ENCODE peak calls at places on chromosomes 4 and X, in five cellular contexts. One of them, this sample, is unnamed.

GRCh38 chrX:1558761-1559468 is 21.9 kb upstream of the P2RY8 start:
- DNase-seq in fibroblast of the conjunctiva: no peak
- DNase-seq in effector CD8-positive, alpha-beta T cell: no peak
- DNase-seq in stimulated activated CD4-positive, alpha-beta T cell treated with anti-CD3 and anti-CD28 coated beads, Interleukin-4, amount 100 ng/mL, for 48 hours: no peak
- DNase-seq in CD8-positive, alpha-beta memory T cell: no peak
- DNase-seq in this sample: no peak

GRCh38 chrX:53239474-53239873 is 14.5 kb upstream of the KDM5C start:
- DNase-seq in fibroblast of the conjunctiva: no peak
- DNase-seq in effector CD8-positive, alpha-beta T cell: no peak
- DNase-seq in stimulated activated CD4-positive, alpha-beta T cell treated with anti-CD3 and anti-CD28 coated beads, Interleukin-4, amount 100 ng/mL, for 48 hours: peak
- DNase-seq in CD8-positive, alpha-beta memory T cell: no peak
- DNase-seq in this sample: no peak

GRCh38 chr4:183686461-183686860 is 27.4 kb downstream of the TRAPPC11 start:
- DNase-seq in fibroblast of the conjunctiva: no peak
- DNase-seq in effector CD8-positive, alpha-beta T cell: no peak
- DNase-seq in stimulated activated CD4-positive, alpha-beta T cell treated with anti-CD3 and anti-CD28 coated beads, Interleukin-4, amount 100 ng/mL, for 48 hours: no peak
- DNase-seq in CD8-positive, alpha-beta memory T cell: no peak
- DNase-seq in this sample: no peak

GRCh38 chr4:94669672-94670664 is 87.8 kb upstream of the BMPR1B start:
- DNase-seq in fibroblast of the conjunctiva: no peak
- DNase-seq in effector CD8-positive, alpha-beta T cell: no peak
- DNase-seq in stimulated activated CD4-positive, alpha-beta T cell treated with anti-CD3 and anti-CD28 coated beads, Interleukin-4, amount 100 ng/mL, for 48 hours: no peak
- DNase-seq in CD8-positive, alpha-beta memory T cell: no peak
- DNase-seq in this sample: no peak

GRCh38 chr4:26272654-26273307 is 48.0 kb upstream of the RBPJ start:
- DNase-seq in fibroblast of the conjunctiva: no peak
- DNase-seq in effector CD8-positive, alpha-beta T cell: no peak
- DNase-seq in stimulated activated CD4-positive, alpha-beta T cell treated with anti-CD3 and anti-CD28 coated beads, Interleukin-4, amount 100 ng/mL, for 48 hours: no peak
- DNase-seq in CD8-positive, alpha-beta memory T cell: no peak
- DNase-seq in this sample: no peak

GRCh38 chr4:29867412-29867811 is 852.8 kb upstream of the PCDH7 start:
- DNase-seq in fibroblast of the conjunctiva: no peak
- DNase-seq in effector CD8-positive, alpha-beta T cell: no peak
- DNase-seq in stimulated activated CD4-positive, alpha-beta T cell treated with anti-CD3 and anti-CD28 coated beads, Interleukin-4, amount 100 ng/mL, for 48 hours: no peak
- DNase-seq in CD8-positive, alpha-beta memory T cell: no peak
- DNase-seq in this sample: no peak

GRCh38 chrX:118637997-118638396 is 89.4 kb upstream of the IL13RA1 start:
- DNase-seq in fibroblast of the conjunctiva: no peak
- DNase-seq in effector CD8-positive, alpha-beta T cell: no peak
- DNase-seq in stimulated activated CD4-positive, alpha-beta T cell treated with anti-CD3 and anti-CD28 coated beads, Interleukin-4, amount 100 ng/mL, for 48 hours: no peak
- DNase-seq in CD8-positive, alpha-beta memory T cell: no peak
- DNase-seq in this sample: no peak

GRCh38 chrX:108312938-108313337 is 125.3 kb downstream of the COL4A6 start:
- DNase-seq in fibroblast of the conjunctiva: peak
- DNase-seq in effector CD8-positive, alpha-beta T cell: no peak
- DNase-seq in stimulated activated CD4-positive, alpha-beta T cell treated with anti-CD3 and anti-CD28 coated beads, Interleukin-4, amount 100 ng/mL, for 48 hours: no peak
- DNase-seq in CD8-positive, alpha-beta memory T cell: no peak
- DNase-seq in this sample: no peak

GRCh38 chrX:84219551-84219950 is 31.6 kb upstream of the RPS6KA6 start:
- DNase-seq in fibroblast of the conjunctiva: no peak
- DNase-seq in effector CD8-positive, alpha-beta T cell: no peak
- DNase-seq in stimulated activated CD4-positive, alpha-beta T cell treated with anti-CD3 and anti-CD28 coated beads, Interleukin-4, amount 100 ng/mL, for 48 hours: no peak
- DNase-seq in CD8-positive, alpha-beta memory T cell: no peak
- DNase-seq in this sample: no peak

GRCh38 chr4:148116264-148116663 is 325.9 kb downstream of the NR3C2 start:
- DNase-seq in fibroblast of the conjunctiva: peak
- DNase-seq in effector CD8-positive, alpha-beta T cell: no peak
- DNase-seq in stimulated activated CD4-positive, alpha-beta T cell treated with anti-CD3 and anti-CD28 coated beads, Interleukin-4, amount 100 ng/mL, for 48 hours: no peak
- DNase-seq in CD8-positive, alpha-beta memory T cell: no peak
- DNase-seq in this sample: peak

GRCh38 chr4:105306158-105306781 is 159.6 kb downstream of the TET2 start:
- DNase-seq in fibroblast of the conjunctiva: no peak
- DNase-seq in effector CD8-positive, alpha-beta T cell: no peak
- DNase-seq in stimulated activated CD4-positive, alpha-beta T cell treated with anti-CD3 and anti-CD28 coated beads, Interleukin-4, amount 100 ng/mL, for 48 hours: peak
- DNase-seq in CD8-positive, alpha-beta memory T cell: no peak
- DNase-seq in this sample: no peak

GRCh38 chrX:74133156-74133796 is 170.7 kb upstream of the ZCCHC13 start:
- DNase-seq in fibroblast of the conjunctiva: peak
- DNase-seq in effector CD8-positive, alpha-beta T cell: no peak
- DNase-seq in stimulated activated CD4-positive, alpha-beta T cell treated with anti-CD3 and anti-CD28 coated beads, Interleukin-4, amount 100 ng/mL, for 48 hours: no peak
- DNase-seq in CD8-positive, alpha-beta memory T cell: no peak
- DNase-seq in this sample: peak

GRCh38 chr4:150641604-150642003 is 59.7 kb downstream of the MAB21L2 start:
- DNase-seq in fibroblast of the conjunctiva: no peak
- DNase-seq in effector CD8-positive, alpha-beta T cell: no peak
- DNase-seq in stimulated activated CD4-positive, alpha-beta T cell treated with anti-CD3 and anti-CD28 coated beads, Interleukin-4, amount 100 ng/mL, for 48 hours: no peak
- DNase-seq in CD8-positive, alpha-beta memory T cell: no peak
- DNase-seq in this sample: no peak

GRCh38 chrX:53039239-53039638 is 9.3 kb upstream of the GPR173 start:
- DNase-seq in fibroblast of the conjunctiva: no peak
- DNase-seq in effector CD8-positive, alpha-beta T cell: no peak
- DNase-seq in stimulated activated CD4-positive, alpha-beta T cell treated with anti-CD3 and anti-CD28 coated beads, Interleukin-4, amount 100 ng/mL, for 48 hours: no peak
- DNase-seq in CD8-positive, alpha-beta memory T cell: no peak
- DNase-seq in this sample: no peak

GRCh38 chr4:184815046-184815877 is 10.5 kb downstream of the ACSL1 start:
- DNase-seq in fibroblast of the conjunctiva: no peak
- DNase-seq in effector CD8-positive, alpha-beta T cell: no peak
- DNase-seq in stimulated activated CD4-positive, alpha-beta T cell treated with anti-CD3 and anti-CD28 coated beads, Interleukin-4, amount 100 ng/mL, for 48 hours: no peak
- DNase-seq in CD8-positive, alpha-beta memory T cell: no peak
- DNase-seq in this sample: peak

GRCh38 chrX:45900751-45901150 is 644.5 kb downstream of the ZNF674 start:
- DNase-seq in fibroblast of the conjunctiva: peak
- DNase-seq in effector CD8-positive, alpha-beta T cell: no peak
- DNase-seq in stimulated activated CD4-positive, alpha-beta T cell treated with anti-CD3 and anti-CD28 coated beads, Interleukin-4, amount 100 ng/mL, for 48 hours: no peak
- DNase-seq in CD8-positive, alpha-beta memory T cell: no peak
- DNase-seq in this sample: peak

GRCh38 chr4:184329235-184330007 is 111.7 kb upstream of the ENPP6 start:
- DNase-seq in fibroblast of the conjunctiva: no peak
- DNase-seq in effector CD8-positive, alpha-beta T cell: no peak
- DNase-seq in stimulated activated CD4-positive, alpha-beta T cell treated with anti-CD3 and anti-CD28 coated beads, Interleukin-4, amount 100 ng/mL, for 48 hours: no peak
- DNase-seq in CD8-positive, alpha-beta memory T cell: no peak
- DNase-seq in this sample: no peak

GRCh38 chr4:138438608-138439007 is 196.5 kb upstream of the SLC7A11 start:
- DNase-seq in fibroblast of the conjunctiva: no peak
- DNase-seq in effector CD8-positive, alpha-beta T cell: no peak
- DNase-seq in stimulated activated CD4-positive, alpha-beta T cell treated with anti-CD3 and anti-CD28 coated beads, Interleukin-4, amount 100 ng/mL, for 48 hours: no peak
- DNase-seq in CD8-positive, alpha-beta memory T cell: no peak
- DNase-seq in this sample: no peak

GRCh38 chr4:137510866-137511265 is 21.4 kb downstream of the PCDH18 start:
- DNase-seq in fibroblast of the conjunctiva: peak
- DNase-seq in effector CD8-positive, alpha-beta T cell: no peak
- DNase-seq in stimulated activated CD4-positive, alpha-beta T cell treated with anti-CD3 and anti-CD28 coated beads, Interleukin-4, amount 100 ng/mL, for 48 hours: no peak
- DNase-seq in CD8-positive, alpha-beta memory T cell: no peak
- DNase-seq in this sample: peak

This sample was measured in skeletal muscle cell.